ENCODE peak calls at places on chromosomes 2 and 18, in ten cellular contexts. One of them, this sample, is unnamed.

GRCh38 chr2:205763708-205764501 is 81.6 kb downstream of the NRP2 start:
- DNase-seq in vagina: no peak
- DNase-seq in HTR-8/SVneo: peak; percentile 9
- DNase-seq in natural killer cell treated with Interleukin-12 subunit alpha and Interleukin-12 subunit beta and Interleukin-15 and Interleukin-18, amount 100 ng/mL, for 72 hours: no peak
- DNase-seq in HS-27A: no peak
- DNase-seq in GM10248: peak; percentile 46
- DNase-seq in EH: peak; percentile 90
- DNase-seq in activated T-cell treated with anti-CD3 and anti-CD28 coated beads, Interleukin-2, amount 50 U/mL, for 4 hours: no peak
- DNase-seq in M059J: peak; percentile 81
- DNase-seq in cardiac muscle cell: peak; percentile 57
- DNase-seq in this sample: no peak

GRCh38 chr2:223626713-223627112 is 24.6 kb upstream of the SCG2 start:
- DNase-seq in vagina: no peak
- DNase-seq in HTR-8/SVneo: peak; percentile 41
- DNase-seq in natural killer cell treated with Interleukin-12 subunit alpha and Interleukin-12 subunit beta and Interleukin-15 and Interleukin-18, amount 100 ng/mL, for 72 hours: no peak
- DNase-seq in HS-27A: peak; percentile 46
- DNase-seq in GM10248: no peak
- DNase-seq in EH: peak; percentile 92
- DNase-seq in activated T-cell treated with anti-CD3 and anti-CD28 coated beads, Interleukin-2, amount 50 U/mL, for 4 hours: no peak
- DNase-seq in M059J: peak; percentile 90
- DNase-seq in cardiac muscle cell: no peak
- DNase-seq in this sample: no peak

GRCh38 chr2:136135924-136136906 is 18.3 kb upstream of the CXCR4 start:
- DNase-seq in vagina: no peak
- DNase-seq in HTR-8/SVneo: no peak
- DNase-seq in natural killer cell treated with Interleukin-12 subunit alpha and Interleukin-12 subunit beta and Interleukin-15 and Interleukin-18, amount 100 ng/mL, for 72 hours: no peak
- DNase-seq in HS-27A: no peak
- DNase-seq in GM10248: peak; percentile 51
- DNase-seq in EH: no peak
- DNase-seq in activated T-cell treated with anti-CD3 and anti-CD28 coated beads, Interleukin-2, amount 50 U/mL, for 4 hours: peak; percentile 65
- DNase-seq in M059J: no peak
- DNase-seq in cardiac muscle cell: no peak
- DNase-seq in this sample: no peak

GRCh38 chr2:45205480-45205879 is 196.2 kb upstream of the SIX2 start:
- DNase-seq in vagina: no peak
- DNase-seq in HTR-8/SVneo: no peak
- DNase-seq in natural killer cell treated with Interleukin-12 subunit alpha and Interleukin-12 subunit beta and Interleukin-15 and Interleukin-18, amount 100 ng/mL, for 72 hours: no peak
- DNase-seq in HS-27A: no peak
- DNase-seq in GM10248: no peak
- DNase-seq in EH: no peak
- DNase-seq in activated T-cell treated with anti-CD3 and anti-CD28 coated beads, Interleukin-2, amount 50 U/mL, for 4 hours: no peak
- DNase-seq in M059J: no peak
- DNase-seq in cardiac muscle cell: no peak
- DNase-seq in this sample: no peak

GRCh38 chr2:239919779-239920545 is 105.2 kb downstream of the NDUFA10 start:
- DNase-seq in vagina: no peak
- DNase-seq in HTR-8/SVneo: no peak
- DNase-seq in natural killer cell treated with Interleukin-12 subunit alpha and Interleukin-12 subunit beta and Interleukin-15 and Interleukin-18, amount 100 ng/mL, for 72 hours: no peak
- DNase-seq in HS-27A: no peak
- DNase-seq in GM10248: no peak
- DNase-seq in EH: no peak
- DNase-seq in activated T-cell treated with anti-CD3 and anti-CD28 coated beads, Interleukin-2, amount 50 U/mL, for 4 hours: no peak
- DNase-seq in M059J: no peak
- DNase-seq in cardiac muscle cell: no peak
- DNase-seq in this sample: no peak

GRCh38 chr2:215059724-215060123 is 78.7 kb downstream of the ABCA12 start:
- DNase-seq in vagina: no peak
- DNase-seq in HTR-8/SVneo: no peak
- DNase-seq in natural killer cell treated with Interleukin-12 subunit alpha and Interleukin-12 subunit beta and Interleukin-15 and Interleukin-18, amount 100 ng/mL, for 72 hours: no peak
- DNase-seq in HS-27A: no peak
- DNase-seq in GM10248: no peak
- DNase-seq in EH: peak; percentile 6
- DNase-seq in activated T-cell treated with anti-CD3 and anti-CD28 coated beads, Interleukin-2, amount 50 U/mL, for 4 hours: no peak
- DNase-seq in M059J: no peak
- DNase-seq in cardiac muscle cell: peak; percentile 6
- DNase-seq in this sample: no peak

GRCh38 chr18:23283933-23284430 is 148.7 kb downstream of the CABLES1 start:
- DNase-seq in vagina: no peak
- DNase-seq in HTR-8/SVneo: no peak
- DNase-seq in natural killer cell treated with Interleukin-12 subunit alpha and Interleukin-12 subunit beta and Interleukin-15 and Interleukin-18, amount 100 ng/mL, for 72 hours: no peak
- DNase-seq in HS-27A: peak; percentile 23
- DNase-seq in GM10248: no peak
- DNase-seq in EH: peak; percentile 49
- DNase-seq in activated T-cell treated with anti-CD3 and anti-CD28 coated beads, Interleukin-2, amount 50 U/mL, for 4 hours: no peak
- DNase-seq in M059J: peak; percentile 93
- DNase-seq in cardiac muscle cell: no peak
- DNase-seq in this sample: no peak

GRCh38 chr2:11348209-11348749 is 3.8 kb upstream of the ROCK2 start:
- DNase-seq in vagina: no peak
- DNase-seq in HTR-8/SVneo: no peak
- DNase-seq in natural killer cell treated with Interleukin-12 subunit alpha and Interleukin-12 subunit beta and Interleukin-15 and Interleukin-18, amount 100 ng/mL, for 72 hours: no peak
- DNase-seq in HS-27A: no peak
- DNase-seq in GM10248: no peak
- DNase-seq in EH: no peak
- DNase-seq in activated T-cell treated with anti-CD3 and anti-CD28 coated beads, Interleukin-2, amount 50 U/mL, for 4 hours: no peak
- DNase-seq in M059J: no peak
- DNase-seq in cardiac muscle cell: no peak
- DNase-seq in this sample: no peak

GRCh38 chr2:120596990-120597594 is 138.6 kb upstream of the GLI2 start:
- DNase-seq in vagina: no peak
- DNase-seq in HTR-8/SVneo: no peak
- DNase-seq in natural killer cell treated with Interleukin-12 subunit alpha and Interleukin-12 subunit beta and Interleukin-15 and Interleukin-18, amount 100 ng/mL, for 72 hours: no peak
- DNase-seq in HS-27A: no peak
- DNase-seq in GM10248: no peak
- DNase-seq in EH: peak; percentile 71
- DNase-seq in activated T-cell treated with anti-CD3 and anti-CD28 coated beads, Interleukin-2, amount 50 U/mL, for 4 hours: no peak
- DNase-seq in M059J: peak; percentile 45
- DNase-seq in cardiac muscle cell: no peak
- DNase-seq in this sample: no peak

GRCh38 chr2:198916548-198916947 is 541.2 kb downstream of the SATB2 start:
- DNase-seq in vagina: no peak
- DNase-seq in HTR-8/SVneo: no peak
- DNase-seq in natural killer cell treated with Interleukin-12 subunit alpha and Interleukin-12 subunit beta and Interleukin-15 and Interleukin-18, amount 100 ng/mL, for 72 hours: no peak
- DNase-seq in HS-27A: no peak
- DNase-seq in GM10248: no peak
- DNase-seq in EH: no peak
- DNase-seq in activated T-cell treated with anti-CD3 and anti-CD28 coated beads, Interleukin-2, amount 50 U/mL, for 4 hours: no peak
- DNase-seq in M059J: no peak
- DNase-seq in cardiac muscle cell: no peak
- DNase-seq in this sample: no peak

GRCh38 chr2:118856978-118857676 is 9.7 kb upstream of the EN1 start:
- DNase-seq in vagina: no peak
- DNase-seq in HTR-8/SVneo: no peak
- DNase-seq in natural killer cell treated with Interleukin-12 subunit alpha and Interleukin-12 subunit beta and Interleukin-15 and Interleukin-18, amount 100 ng/mL, for 72 hours: no peak
- DNase-seq in HS-27A: no peak
- DNase-seq in GM10248: peak; percentile 22
- DNase-seq in EH: no peak
- DNase-seq in activated T-cell treated with anti-CD3 and anti-CD28 coated beads, Interleukin-2, amount 50 U/mL, for 4 hours: no peak
- DNase-seq in M059J: no peak
- DNase-seq in cardiac muscle cell: no peak
- DNase-seq in this sample: no peak

GRCh38 chr2:112614201-112614840 is 29.9 kb downstream of the CHCHD5 start:
- DNase-seq in vagina: no peak
- DNase-seq in HTR-8/SVneo: no peak
- DNase-seq in natural killer cell treated with Interleukin-12 subunit alpha and Interleukin-12 subunit beta and Interleukin-15 and Interleukin-18, amount 100 ng/mL, for 72 hours: no peak
- DNase-seq in HS-27A: no peak
- DNase-seq in GM10248: no peak
- DNase-seq in EH: no peak
- DNase-seq in activated T-cell treated with anti-CD3 and anti-CD28 coated beads, Interleukin-2, amount 50 U/mL, for 4 hours: no peak
- DNase-seq in M059J: no peak
- DNase-seq in cardiac muscle cell: no peak
- DNase-seq in this sample: no peak

GRCh38 chr2:196293751-196294486 is 122.5 kb upstream of the STK17B start:
- DNase-seq in vagina: no peak
- DNase-seq in HTR-8/SVneo: peak; percentile 68
- DNase-seq in natural killer cell treated with Interleukin-12 subunit alpha and Interleukin-12 subunit beta and Interleukin-15 and Interleukin-18, amount 100 ng/mL, for 72 hours: no peak
- DNase-seq in HS-27A: no peak
- DNase-seq in GM10248: no peak
- DNase-seq in EH: peak; percentile 93
- DNase-seq in activated T-cell treated with anti-CD3 and anti-CD28 coated beads, Interleukin-2, amount 50 U/mL, for 4 hours: no peak
- DNase-seq in M059J: peak; percentile 83
- DNase-seq in cardiac muscle cell: no peak
- DNase-seq in this sample: no peak